ENCODE peak calls at places on chromosome 18, in seven cellular contexts. D, U, L, G, S, N and X are unnamed samples.

GRCh38 chr18:79458131-79458838 is 62.6 kb downstream of the NFATC1 start:
- DNase-seq in U (peak), N (peak), G (peak), L (no peak), S (peak), D (peak), X (peak)

GRCh38 chr18:44826418-44827259 is 146.0 kb downstream of the SETBP1 start:
- DNase-seq in D (peak), L (no peak), U (no peak), S (peak), G (peak), N (peak), X (peak)

GRCh38 chr18:70419526-70419925 is 130.7 kb downstream of the SOCS6 start:
- DNase-seq in G (peak), D (no peak), U (no peak), L (no peak), N (peak), S (peak), X (peak)

GRCh38 chr18:41144444-41144843 is 810.6 kb upstream of the PIK3C3 start:
- DNase-seq in N (no peak), L (no peak), D (no peak), S (peak), U (no peak), G (peak), X (peak)

GRCh38 chr18:79760881-79761280 is 36.9 kb upstream of the KCNG2 start:
- DNase-seq in G (no peak), D (no peak), U (no peak), S (no peak), L (no peak), N (no peak), X (no peak)

GRCh38 chr18:24514439-24514838 is 54.0 kb downstream of the HRH4 start:
- DNase-seq in G (peak), N (no peak), L (no peak), S (peak), U (peak), D (peak), X (peak)

GRCh38 chr18:76433788-76434187 is 61.3 kb downstream of the ZNF516 start:
- DNase-seq in N (no peak), S (no peak), G (no peak), L (no peak), U (no peak), D (no peak), X (no peak)

GRCh38 chr18:50836521-50836957 is 16.7 kb upstream of the MRO start:
- DNase-seq in G (peak), L (no peak), S (peak), N (no peak), D (no peak), U (peak), X (peak)

GRCh38 chr18:9949315-9949714 is 35.5 kb downstream of the VAPA start:
- DNase-seq in U (no peak), L (no peak), G (no peak), S (no peak), N (no peak), D (no peak), X (no peak)

GRCh38 chr18:22175326-22175725 is 5.9 kb downstream of the GATA6 start:
- DNase-seq in L (no peak), D (no peak), S (peak), N (no peak), G (no peak), U (no peak), X (no peak)

GRCh38 chr18:79962311-79962710 is 2.1 kb upstream of the HSBP1L1 start:
- DNase-seq in N (peak), D (peak), L (no peak), U (no peak), G (peak), S (peak), X (no peak)

GRCh38 chr18:49032189-49032584 is 81.4 kb upstream of the SMAD7 start:
- DNase-seq in S (no peak), G (no peak), L (no peak), D (no peak), U (no peak), N (no peak), X (no peak)

GRCh38 chr18:53698907-53699306 is 525.6 kb downstream of the MBD2 start:
- DNase-seq in D (peak), G (peak), L (no peak), S (peak), U (no peak), N (peak), X (peak)

GRCh38 chr18:69444221-69444620 is 43.5 kb downstream of the DOK6 start:
- DNase-seq in S (peak), L (no peak), N (no peak), D (peak), G (peak), U (no peak), X (peak)

GRCh38 chr18:74897971-74898657 is 300.4 kb downstream of the ZNF407 start:
- DNase-seq in L (no peak), N (no peak), G (peak), U (peak), D (peak), S (peak), X (peak)

GRCh38 chr18:48934708-48935432 is 15.9 kb downstream of the SMAD7 start:
- DNase-seq in G (no peak), U (no peak), L (no peak), N (no peak), D (no peak), S (peak), X (no peak)

GRCh38 chr18:25310045-25310444 is 41.9 kb downstream of the ZNF521 start:
- DNase-seq in U (no peak), G (peak), N (no peak), D (no peak), S (peak), L (no peak), X (peak)

GRCh38 chr18:38551881-38552280 is 986.3 kb upstream of the CELF4 start:
- DNase-seq in U (no peak), L (no peak), S (no peak), N (no peak), G (no peak), D (no peak), X (no peak)

GRCh38 chr18:7808054-7808453 is 240.9 kb downstream of the PTPRM start:
- DNase-seq in L (no peak), G (no peak), S (no peak), N (no peak), D (no peak), U (no peak), X (no peak)

GRCh38 chr18:293557-293956 is 25.7 kb upstream of the THOC1 start:
- DNase-seq in L (no peak), S (peak), N (no peak), G (peak), U (no peak), D (peak), X (peak)

GRCh38 chr18:29154758-29155725 is 978.1 kb upstream of the CDH2 start:
- DNase-seq in U (peak), L (no peak), G (peak), D (peak), N (peak), S (peak), X (peak)

GRCh38 chr18:69736731-69737130 is 210.9 kb downstream of the CD226 start:
- DNase-seq in S (no peak), N (no peak), L (no peak), U (no peak), G (no peak), D (no peak), X (no peak)

GRCh38 chr18:58098706-58099105 is 54.7 kb downstream of the NEDD4L start:
- DNase-seq in U (no peak), L (no peak), S (no peak), N (no peak), G (peak), D (no peak), X (no peak)

GRCh38 chr18:12308386-12309100 is 502 bp downstream of the TUBB6 start:
- DNase-seq in L (peak), N (peak), S (peak), G (peak), U (peak), D (peak), X (peak)

GRCh38 chr18:45370190-45371010 is 244.9 kb upstream of the SLC14A2 start:
- DNase-seq in S (no peak), L (no peak), U (no peak), N (no peak), G (peak), D (peak), X (peak)

GRCh38 chr18:48085781-48086487 is 155.5 kb upstream of the SMAD2 start:
- DNase-seq in U (no peak), N (peak), L (no peak), S (no peak), D (no peak), G (no peak), X (no peak)

GRCh38 chr18:10070581-10071000 is 156.8 kb downstream of the VAPA start:
- DNase-seq in U (no peak), S (no peak), G (peak), L (no peak), D (no peak), N (no peak), X (no peak)

GRCh38 chr18:49400398-49401072 is 59.9 kb downstream of the DYM start:
- DNase-seq in G (peak), D (no peak), S (peak), U (no peak), L (no peak), N (peak), X (no peak)